ENCODE peak calls at places on chromosomes 13 and 19, in seven cellular contexts. F is activated CD8-positive, alpha-beta memory T cell treated with anti-CD3 and anti-CD28 coated beads for 4 hours; E is cardiac fibroblast; W is GM12864; C is heart right ventricle; A is effector CD4-positive, alpha-beta T cell; B is mesenchymal stem cell. U is an unnamed sample.

GRCh38 chr13:96650301-96650886 is 343.9 kb downstream of the OXGR1 start:
- DNase-seq in F (no peak), A (no peak), C (no peak), B (peak; percentile 83), W (peak; percentile 3), E (peak; percentile 97), U (no peak)

GRCh38 chr13:23516190-23516589 is 54.0 kb upstream of the TNFRSF19 start:
- DNase-seq in C (no peak), W (no peak), B (no peak), F (no peak), A (no peak), E (no peak), U (no peak)

GRCh38 chr13:68806125-68806524 is 1301.5 kb upstream of the ATXN8OS start:
- DNase-seq in F (no peak), A (no peak), E (no peak), W (no peak), C (no peak), B (no peak), U (no peak)

GRCh38 chr13:80251403-80251802 is 89.5 kb downstream of the SPRY2 start:
- DNase-seq in W (no peak), B (peak; percentile 79), A (no peak), F (no peak), C (no peak), E (peak; percentile 76), U (no peak)

GRCh38 chr19:48487944-48488343 is 18.8 kb downstream of the CYTH2 start:
- DNase-seq in B (peak; percentile 46), E (peak; percentile 72), W (no peak), F (no peak), C (peak; percentile 65), A (no peak), U (no peak)

GRCh38 chr19:4064551-4065260 is 2.0 kb downstream of the ZBTB7A start:
- DNase-seq in C (peak; percentile 63), F (no peak), B (no peak), E (no peak), W (no peak), A (peak; percentile 38), U (peak; percentile 54)

GRCh38 chr19:33878136-33878535 is 81.5 kb downstream of the KCTD15 start:
- DNase-seq in C (no peak), W (no peak), A (no peak), F (no peak), E (no peak), B (no peak), U (no peak)

GRCh38 chr13:98998831-98999634 is 21.2 kb upstream of the DOCK9 start:
- DNase-seq in W (peak; percentile 25), B (peak; percentile 68), F (no peak), A (peak; percentile 16), C (no peak), E (peak; percentile 53), U (no peak)

GRCh38 chr13:42820450-42820849 is 39.1 kb downstream of the FAM216B start:
- DNase-seq in E (peak; percentile 27), W (no peak), F (no peak), C (no peak), B (no peak), A (no peak), U (no peak)

GRCh38 chr13:96898212-96898611 is 96.1 kb downstream of the OXGR1 start:
- DNase-seq in C (no peak), W (no peak), E (peak; percentile 92), A (no peak), B (peak; percentile 11), F (no peak), U (no peak)

GRCh38 chr19:45483033-45483432 is 13.8 kb downstream of the RTN2 start:
- DNase-seq in F (no peak), W (no peak), A (no peak), C (no peak), E (no peak), B (no peak), U (no peak)

GRCh38 chr13:67769987-67770341 is 539.8 kb upstream of the PCDH9 start:
- DNase-seq in C (no peak), E (no peak), B (no peak), A (no peak), F (no peak), W (no peak), U (no peak)

GRCh38 chr13:51684076-51684475 is 99.8 kb downstream of the WDFY2 start:
- DNase-seq in C (no peak), F (no peak), W (no peak), E (peak; percentile 56), B (no peak), A (no peak), U (no peak)

GRCh38 chr13:97004096-97004876 is 10.0 kb upstream of the OXGR1 start:
- DNase-seq in A (no peak), B (peak; percentile 80), C (no peak), F (no peak), W (no peak), E (peak; percentile 90), U (no peak)

GRCh38 chr19:36772341-36773222 is at the start of gene ZNF850:
- DNase-seq in F (peak; percentile 88), E (peak; percentile 97), B (peak; percentile 95), A (peak; percentile 98), C (peak; percentile 96), W (peak; percentile 88), U (peak; percentile 91)

GRCh38 chr19:46898731-46899130 is 37.9 kb downstream of the ARHGAP35 start:
- DNase-seq in W (no peak), A (no peak), B (peak; percentile 41), E (peak; percentile 69), F (no peak), C (no peak), U (no peak)

GRCh38 chr13:113305208-113305607 is 8.2 kb downstream of the LAMP1 start:
- DNase-seq in F (no peak), C (no peak), B (peak; percentile 45), A (no peak), W (no peak), E (peak; percentile 49), U (no peak)

GRCh38 chr13:27789495-27790303 is 2.6 kb upstream of the GSX1 start:
- DNase-seq in F (no peak), E (no peak), A (no peak), B (no peak), W (no peak), C (no peak), U (no peak)

GRCh38 chr19:40143612-40144011 is 47.6 kb upstream of the MAP3K10 start:
- DNase-seq in B (no peak), E (no peak), W (peak; percentile 74), C (peak; percentile 20), F (no peak), A (no peak), U (no peak)

GRCh38 chr13:110850006-110850405 is 64.9 kb downstream of the ANKRD10 start:
- DNase-seq in E (no peak), W (no peak), A (no peak), F (no peak), B (no peak), C (no peak), U (no peak)

GRCh38 chr19:41411682-41412265 is 14.2 kb downstream of the BCKDHA start:
- DNase-seq in F (no peak), A (no peak), W (no peak), E (no peak), C (peak; percentile 64), B (no peak), U (no peak)

GRCh38 chr19:12574036-12574435 is 22.8 kb upstream of the ZNF564 start:
- DNase-seq in B (no peak), F (no peak), W (peak; percentile 55), A (no peak), C (no peak), E (no peak), U (no peak)

GRCh38 chr13:106143392-106143791 is 392.1 kb downstream of the EFNB2 start:
- DNase-seq in E (peak; percentile 74), B (no peak), W (no peak), C (no peak), F (no peak), A (no peak), U (no peak)

U was measured in T-helper 1 cell.